ENCODE peak calls at places on chromosomes 4 and X, in nine cellular contexts. K is fibroblast of pulmonary artery; Q is OCI-M1; O is fibroblast of lung; X is NCI-H2029 treated with DMSO at 0.1 percent for 48 hours; L is PC-9; Y is stimulated activated CD4-positive, alpha-beta T cell treated with anti-CD3 and anti-CD28 coated beads, TNF-alpha, amount 100 ng/mL, for 1 hour; C is B cell; W is Calu3. Z is an unnamed sample.

GRCh38 chr4:156672924-156673323 is 298.7 kb downstream of the PDGFC start:
- DNase-seq in K (no peak), Q (no peak), O (no peak), X (no peak), L (no peak), Y (no peak), C (no peak), W (no peak), Z (no peak)

GRCh38 chrX:11531226-11531625 is 134.5 kb downstream of the ARHGAP6 start:
- DNase-seq in K (peak; percentile 55), Q (peak; percentile 57), O (peak; percentile 42), X (no peak), L (no peak), Y (no peak), C (no peak), W (no peak), Z (no peak)

GRCh38 chrX:15151267-15152196 is 118.4 kb downstream of the ASB9 start:
- DNase-seq in K (no peak), Q (no peak), O (no peak), X (no peak), L (no peak), Y (no peak), C (no peak), W (no peak), Z (no peak)

GRCh38 chr4:43243433-43244116 is 351.1 kb downstream of the GRXCR1 start:
- DNase-seq in K (no peak), Q (no peak), O (no peak), X (no peak), L (no peak), Y (no peak), C (no peak), W (no peak), Z (no peak)

GRCh38 chr4:147539959-147540358 is 59.1 kb downstream of the EDNRA start:
- DNase-seq in K (no peak), Q (peak; percentile 56), O (no peak), X (no peak), L (no peak), Y (no peak), C (no peak), W (no peak), Z (no peak)

GRCh38 chrX:95346854-95347253 is 1337.8 kb upstream of the DIAPH2 start:
- DNase-seq in K (peak; percentile 1), Q (peak; percentile 30), O (peak; percentile 2), X (no peak), L (no peak), Y (no peak), C (no peak), W (no peak), Z (no peak)

GRCh38 chr4:11397819-11398610 is 30.7 kb downstream of the HS3ST1 start:
- DNase-seq in K (no peak), Q (no peak), O (no peak), X (no peak), L (no peak), Y (no peak), C (no peak), W (no peak), Z (no peak)

GRCh38 chrX:75273483-75273882 is 402 bp upstream of the UPRT start:
- DNase-seq in K (peak; percentile 20), Q (peak; percentile 89), O (no peak), X (no peak), L (no peak), Y (no peak), C (no peak), W (no peak), Z (peak; percentile 2)

GRCh38 chr4:7635971-7636508 is 201.3 kb upstream of the PSAPL1 start:
- DNase-seq in K (no peak), Q (no peak), O (no peak), X (no peak), L (no peak), Y (no peak), C (no peak), W (no peak), Z (no peak)

GRCh38 chr4:1323280-1323634 is 23.8 kb upstream of the UVSSA start:
- DNase-seq in K (no peak), Q (no peak), O (no peak), X (no peak), L (no peak), Y (no peak), C (no peak), W (no peak), Z (no peak)

GRCh38 chr4:26030780-26031179 is 116.8 kb downstream of the SMIM20 start:
- DNase-seq in K (no peak), Q (no peak), O (no peak), X (no peak), L (no peak), Y (no peak), C (no peak), W (no peak), Z (no peak)

GRCh38 chr4:16079046-16079445 is 4.8 kb downstream of the PROM1 start:
- DNase-seq in K (peak; percentile 18), Q (peak; percentile 4), O (no peak), X (no peak), L (no peak), Y (no peak), C (no peak), W (no peak), Z (no peak)

GRCh38 chrX:123665197-123665596 is 67.7 kb downstream of the THOC2 start:
- DNase-seq in K (no peak), Q (no peak), O (peak; percentile 0), X (peak; percentile 0), L (no peak), Y (no peak), C (no peak), W (peak; percentile 4), Z (no peak)

GRCh38 chr4:27318740-27319139 is 458.1 kb downstream of the STIM2 start:
- DNase-seq in K (peak; percentile 35), Q (peak; percentile 87), O (peak; percentile 12), X (no peak), L (peak; percentile 24), Y (no peak), C (no peak), W (peak; percentile 55), Z (peak; percentile 14)

GRCh38 chr4:84379881-84380618 is 119.0 kb downstream of the NKX6-1 start:
- DNase-seq in K (peak; percentile 3), Q (no peak), O (peak; percentile 6), X (no peak), L (peak; percentile 22), Y (no peak), C (no peak), W (no peak), Z (no peak)

GRCh38 chrX:49155900-49156837 is 6.4 kb upstream of the MAGIX start:
- DNase-seq in K (peak; percentile 88), Q (peak; percentile 95), O (peak; percentile 91), X (peak; percentile 19), L (peak; percentile 76), Y (peak; percentile 64), C (peak; percentile 92), W (peak; percentile 87), Z (peak; percentile 91)

GRCh38 chr4:52658671-52659015 is 458 bp downstream of the USP46 start:
- DNase-seq in K (no peak), Q (peak; percentile 49), O (no peak), X (no peak), L (no peak), Y (no peak), C (no peak), W (peak; percentile 4), Z (no peak)

GRCh38 chrX:63855896-63856295 is 70.9 kb upstream of the ARHGEF9 start:
- DNase-seq in K (no peak), Q (no peak), O (peak; percentile 1), X (no peak), L (no peak), Y (no peak), C (no peak), W (no peak), Z (peak; percentile 25)

GRCh38 chr4:173519130-173520101 is 10.6 kb downstream of the HAND2 start:
- DNase-seq in K (peak; percentile 56), Q (no peak), O (no peak), X (no peak), L (no peak), Y (no peak), C (peak; percentile 11), W (no peak), Z (no peak)

Z was measured in AG08396.